ENCODE peak calls at places on chromosomes 3 and 15, in four cellular contexts. N is lower lobe of right lung, I is body of pancreas, C is psoas muscle. Q is an unnamed sample. For H3K36me3, the result is how much of the 10 kb centered on the place peaks cover.

GRCh38 chr3:102233881-102234280 is 200.9 kb upstream of the ZPLD1 start:
- DNase-seq in N (no peak), I (no peak), C (no peak), Q (no peak)

GRCh38 chr3:88195951-88196434 is 46.2 kb downstream of the C3orf38 start:
- DNase-seq in N (no peak), I (no peak), C (no peak), Q (no peak)

GRCh38 chr3:57127849-57128566 is 37.1 kb downstream of the IL17RD start:
- DNase-seq in N (no peak), I (no peak), C (no peak), Q (peak)

GRCh38 chr3:45608296-45608695 is 13.7 kb downstream of the LIMD1 start:
- DNase-seq in N (peak), I (no peak), C (no peak), Q (no peak)

GRCh38 chr3:11510001-11510760 is 133.5 kb downstream of the VGLL4 start:
- DNase-seq in N (no peak), I (no peak), C (peak), Q (no peak)

GRCh38 chr3:183909030-183909600 is 24.4 kb upstream of the PARL start:
- DNase-seq in N (no peak), I (no peak), C (no peak), Q (no peak)

GRCh38 chr15:80480909-80481308 is 76.7 kb downstream of the ARNT2 start:
- DNase-seq in N (no peak), I (peak), C (peak), Q (peak)

GRCh38 chr3:184677344-184678316 is 34.2 kb downstream of the MAGEF1 start:
- DNase-seq in N (no peak), I (no peak), C (peak), Q (no peak)

GRCh38 chr3:39106281-39107055 is 959 bp downstream of the GORASP1 start:
- DNase-seq in N (no peak), I (no peak), C (no peak), Q (no peak)

GRCh38 chr3:138348950-138349739 is 766 bp downstream of the MRAS start:
- DNase-seq in N (no peak), I (peak), C (peak), Q (no peak)

GRCh38 chr15:29925227-29926082 is 103.2 kb upstream of the TJP1 start:
- DNase-seq in N (peak), I (peak), C (peak), Q (no peak)

GRCh38 chr3:172635588-172635987 is 75.3 kb downstream of the NCEH1 start:
- DNase-seq in N (no peak), I (no peak), C (no peak), Q (no peak)

GRCh38 chr15:63830113-63830512 is 3.6 kb downstream of the HERC1 start:
- DNase-seq in N (no peak), I (no peak), C (no peak), Q (no peak)

GRCh38 chr3:126085841-126086240 is 1.9 kb upstream of the SLC41A3 start:
- DNase-seq in N (no peak), I (no peak), C (no peak), Q (no peak)

GRCh38 chr3:14410501-14411165 is 8.2 kb downstream of the SLC6A6 start:
- DNase-seq in N (peak), I (no peak), C (no peak), Q (peak)

GRCh38 chr3:158105710-158106438 is at the start of gene SHOX2:
- DNase-seq in N (peak), I (peak), C (peak), Q (no peak)

GRCh38 chr15:85412956-85413854 is 32.8 kb downstream of the AKAP13 start:
- DNase-seq in N (peak), I (peak), C (peak), Q (no peak)

GRCh38 chr15:74499366-74499765 is 38.4 kb upstream of the UBL7 start:
- DNase-seq in N (no peak), I (no peak), C (no peak), Q (no peak)

GRCh38 chr3:56468184-56469106 is at the start of gene ERC2:
- DNase-seq in N (peak), I (peak), C (peak), Q (no peak)

GRCh38 chr3:15428539-15428938 is 1.1 kb downstream of the EAF1 start:
- DNase-seq in N (no peak), I (no peak), C (no peak), Q (peak)

GRCh38 chr15:58065011-58065444 is 483 bp downstream of the ALDH1A2 start:
- DNase-seq in N (peak), I (peak), C (peak), Q (no peak)
- H3K4me3 ChIP-seq in N (peak), I (no peak), C (peak), Q (no peak)

GRCh38 chr3:170164720-170165119 is 16.8 kb downstream of the PHC3 start:
- DNase-seq in N (no peak), I (no peak), C (no peak), Q (no peak)
- H3K36me3 ChIP-seq in N (half or more), I (under half), C (half or more), Q (under half)

GRCh38 chr3:182364723-182365650 is 428.3 kb upstream of the ATP11B start:
- DNase-seq in N (no peak), I (peak), C (no peak), Q (no peak)
- H3K4me3 ChIP-seq in N (no peak), I (no peak), C (no peak), Q (no peak)

DNA sequence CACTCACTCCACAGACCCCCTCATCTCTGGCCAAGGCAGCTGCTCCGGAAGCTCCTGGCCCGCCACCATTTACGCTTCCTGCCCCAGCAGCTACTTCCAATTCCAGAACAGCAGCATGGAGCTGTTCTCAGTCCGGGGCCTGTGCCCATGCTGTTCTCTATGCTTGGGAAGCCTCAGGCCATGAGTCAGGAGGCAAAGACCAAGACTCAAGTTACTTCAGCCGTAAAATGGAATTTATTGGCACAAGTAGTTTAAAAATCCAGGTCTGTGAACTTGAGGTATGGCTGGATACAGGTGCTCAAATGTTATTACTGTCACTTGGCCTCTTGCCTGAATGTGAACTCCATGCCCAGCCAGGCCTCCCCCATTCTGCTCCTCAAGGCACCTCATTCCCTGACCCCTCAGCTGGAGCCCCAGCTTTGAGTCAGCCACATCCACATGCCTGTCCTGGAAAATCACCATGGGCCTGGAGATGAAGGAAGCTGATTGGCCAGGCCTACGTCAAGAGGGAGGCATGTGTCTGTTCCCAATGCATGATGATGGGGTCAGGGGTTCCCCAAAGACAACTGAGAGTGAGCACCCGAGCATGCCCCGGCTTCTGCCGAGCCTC is 31.4 kb upstream of the CACNA2D2 start:
- DNase-seq in N (no peak), I (no peak), C (no peak), Q (no peak)
- H3K36me3 ChIP-seq in N (under half), I (under half), C (under half), Q (under half)

GRCh38 chr3:48662753-48663488 is at the start of gene CELSR3:
- DNase-seq in N (peak), I (peak), C (peak), Q (peak)

GRCh38 chr3:48660800-48661400 is 1.8 kb downstream of the CELSR3 start:
- DNase-seq in N (no peak), I (no peak), C (peak), Q (no peak)

GRCh38 chr3:48663489-48664312 is 1.0 kb upstream of the CELSR3 start:
- DNase-seq in N (peak), I (peak), C (peak), Q (peak)

GRCh38 chr3:48661501-48662139 is 1.1 kb downstream of the CELSR3 start:
- DNase-seq in N (peak), I (peak), C (peak), Q (no peak)

GRCh38 chr3:48662140-48662752 is 440 bp downstream of the CELSR3 start:
- DNase-seq in N (no peak), I (no peak), C (no peak), Q (no peak)
- H3K4me3 ChIP-seq in N (no peak), I (no peak), C (no peak), Q (peak)

GRCh38 chr15:39587910-39588530 is 7.1 kb downstream of the THBS1 start:
- DNase-seq in N (no peak), I (no peak), C (no peak), Q (peak)

GRCh38 chr15:39588531-39589192 is 7.8 kb downstream of the THBS1 start:
- DNase-seq in N (no peak), I (no peak), C (no peak), Q (peak)

GRCh38 chr15:39587291-39587909 is 6.5 kb downstream of the THBS1 start:
- DNase-seq in N (no peak), I (no peak), C (no peak), Q (no peak)

GRCh38 chr15:39589815-39590644 is 9.2 kb downstream of the THBS1 start:
- DNase-seq in N (no peak), I (no peak), C (no peak), Q (peak)

GRCh38 chr15:39589193-39589814 is 8.4 kb downstream of the THBS1 start:
- DNase-seq in N (no peak), I (no peak), C (no peak), Q (no peak)
- H3K36me3 ChIP-seq in N (half or more), I (under half), C (under half), Q (half or more)

GRCh38 chr15:52019394-52020252 is 604 bp downstream of the MAPK6 start:
- DNase-seq in N (peak), I (peak), C (peak), Q (no peak)

GRCh38 chr15:52023169-52023922 is 4.3 kb downstream of the MAPK6 start:
- DNase-seq in N (no peak), I (no peak), C (no peak), Q (no peak)

GRCh38 chr15:52020253-52021085 is 1.4 kb downstream of the MAPK6 start:
- DNase-seq in N (no peak), I (no peak), C (no peak), Q (no peak)

GRCh38 chr15:52021892-52022540 is 3.0 kb downstream of the MAPK6 start:
- DNase-seq in N (no peak), I (no peak), C (no peak), Q (no peak)

GRCh38 chr15:52021128-52021671 is 2.2 kb downstream of the MAPK6 start:
- DNase-seq in N (no peak), I (peak), C (no peak), Q (peak)
- H3K4me3 ChIP-seq in N (peak), I (no peak), C (peak), Q (peak)

Q was measured in BJ.